ENCODE peak calls at places on chromosome 6, in seven cellular contexts. One of them, this sample, is unnamed.
A peak's percentile ranks its signal among the peaks of the same experiment; 100 is the strongest.

GRCh38 chr6:164911151-164911550 is 398.3 kb downstream of the C6orf118 start:
- DNase-seq in SK-N-SH: no peak
- DNase-seq in sciatic nerve: no peak
- DNase-seq in NCI-H2107: no peak
- DNase-seq in T-helper 9 cell: no peak
- DNase-seq in nucleus accumbens: no peak
- DNase-seq in activated T-helper 1 cell treated with anti-CD3 and anti-CD28 coated beads, Interleukin-2, amount 50 U/mL, for 16 hours: no peak
- DNase-seq in this sample: no peak

GRCh38 chr6:75296811-75297779 is 12.5 kb upstream of the TMEM30A start:
- DNase-seq in T-helper 9 cell: no peak
- DNase-seq in nucleus accumbens: no peak
- DNase-seq in sciatic nerve: no peak
- DNase-seq in SK-N-SH: peak; percentile 33
- DNase-seq in NCI-H2107: peak; percentile 32
- DNase-seq in activated T-helper 1 cell treated with anti-CD3 and anti-CD28 coated beads, Interleukin-2, amount 50 U/mL, for 16 hours: no peak
- DNase-seq in this sample: no peak

GRCh38 chr6:4817551-4817950 is 41.3 kb downstream of the CDYL start:
- DNase-seq in SK-N-SH: no peak
- DNase-seq in activated T-helper 1 cell treated with anti-CD3 and anti-CD28 coated beads, Interleukin-2, amount 50 U/mL, for 16 hours: no peak
- DNase-seq in sciatic nerve: no peak
- DNase-seq in nucleus accumbens: no peak
- DNase-seq in NCI-H2107: no peak
- DNase-seq in T-helper 9 cell: no peak
- DNase-seq in this sample: no peak

GRCh38 chr6:16681260-16681873 is 79.9 kb downstream of the ATXN1 start:
- DNase-seq in SK-N-SH: no peak
- DNase-seq in nucleus accumbens: no peak
- DNase-seq in NCI-H2107: no peak
- DNase-seq in T-helper 9 cell: no peak
- DNase-seq in sciatic nerve: no peak
- DNase-seq in activated T-helper 1 cell treated with anti-CD3 and anti-CD28 coated beads, Interleukin-2, amount 50 U/mL, for 16 hours: no peak
- DNase-seq in this sample: no peak

GRCh38 chr6:83365931-83366330 is 64.9 kb downstream of the ME1 start:
- DNase-seq in activated T-helper 1 cell treated with anti-CD3 and anti-CD28 coated beads, Interleukin-2, amount 50 U/mL, for 16 hours: no peak
- DNase-seq in nucleus accumbens: no peak
- DNase-seq in T-helper 9 cell: no peak
- DNase-seq in SK-N-SH: no peak
- DNase-seq in sciatic nerve: no peak
- DNase-seq in NCI-H2107: no peak
- DNase-seq in this sample: no peak

GRCh38 chr6:119193707-119194106 is 115.2 kb upstream of the FAM184A start:
- DNase-seq in sciatic nerve: no peak
- DNase-seq in activated T-helper 1 cell treated with anti-CD3 and anti-CD28 coated beads, Interleukin-2, amount 50 U/mL, for 16 hours: no peak
- DNase-seq in SK-N-SH: peak; percentile 24
- DNase-seq in T-helper 9 cell: no peak
- DNase-seq in NCI-H2107: no peak
- DNase-seq in nucleus accumbens: no peak
- DNase-seq in this sample: no peak

GRCh38 chr6:168506460-168506859 is 65.5 kb downstream of the SMOC2 start:
- DNase-seq in SK-N-SH: no peak
- DNase-seq in T-helper 9 cell: no peak
- DNase-seq in NCI-H2107: no peak
- DNase-seq in nucleus accumbens: no peak
- DNase-seq in activated T-helper 1 cell treated with anti-CD3 and anti-CD28 coated beads, Interleukin-2, amount 50 U/mL, for 16 hours: no peak
- DNase-seq in sciatic nerve: no peak
- DNase-seq in this sample: no peak

GRCh38 chr6:11272491-11273192 is 40.2 kb upstream of the NEDD9 start:
- DNase-seq in activated T-helper 1 cell treated with anti-CD3 and anti-CD28 coated beads, Interleukin-2, amount 50 U/mL, for 16 hours: no peak
- DNase-seq in SK-N-SH: peak; percentile 43
- DNase-seq in nucleus accumbens: no peak
- DNase-seq in sciatic nerve: no peak
- DNase-seq in NCI-H2107: no peak
- DNase-seq in T-helper 9 cell: no peak
- DNase-seq in this sample: no peak

GRCh38 chr6:11224966-11225463 is 7.5 kb downstream of the NEDD9 start:
- DNase-seq in activated T-helper 1 cell treated with anti-CD3 and anti-CD28 coated beads, Interleukin-2, amount 50 U/mL, for 16 hours: no peak
- DNase-seq in SK-N-SH: no peak
- DNase-seq in NCI-H2107: no peak
- DNase-seq in sciatic nerve: no peak
- DNase-seq in nucleus accumbens: no peak
- DNase-seq in T-helper 9 cell: no peak
- DNase-seq in this sample: no peak

GRCh38 chr6:119566546-119567263 is 217.1 kb upstream of the MAN1A1 start:
- DNase-seq in activated T-helper 1 cell treated with anti-CD3 and anti-CD28 coated beads, Interleukin-2, amount 50 U/mL, for 16 hours: no peak
- DNase-seq in T-helper 9 cell: no peak
- DNase-seq in nucleus accumbens: no peak
- DNase-seq in sciatic nerve: no peak
- DNase-seq in SK-N-SH: no peak
- DNase-seq in NCI-H2107: no peak
- DNase-seq in this sample: no peak

GRCh38 chr6:3801960-3802359 is 47.2 kb upstream of the FAM50B start:
- DNase-seq in nucleus accumbens: no peak
- DNase-seq in NCI-H2107: no peak
- DNase-seq in activated T-helper 1 cell treated with anti-CD3 and anti-CD28 coated beads, Interleukin-2, amount 50 U/mL, for 16 hours: no peak
- DNase-seq in T-helper 9 cell: no peak
- DNase-seq in SK-N-SH: no peak
- DNase-seq in sciatic nerve: no peak
- DNase-seq in this sample: no peak

GRCh38 chr6:8203337-8203736 is 101.0 kb upstream of the EEF1E1 start:
- DNase-seq in T-helper 9 cell: no peak
- DNase-seq in NCI-H2107: no peak
- DNase-seq in activated T-helper 1 cell treated with anti-CD3 and anti-CD28 coated beads, Interleukin-2, amount 50 U/mL, for 16 hours: no peak
- DNase-seq in nucleus accumbens: no peak
- DNase-seq in SK-N-SH: no peak
- DNase-seq in sciatic nerve: no peak
- DNase-seq in this sample: no peak

GRCh38 chr6:138736640-138737039 is 36.9 kb upstream of the CCDC28A start:
- DNase-seq in activated T-helper 1 cell treated with anti-CD3 and anti-CD28 coated beads, Interleukin-2, amount 50 U/mL, for 16 hours: no peak
- DNase-seq in nucleus accumbens: no peak
- DNase-seq in sciatic nerve: no peak
- DNase-seq in NCI-H2107: no peak
- DNase-seq in T-helper 9 cell: no peak
- DNase-seq in SK-N-SH: no peak
- DNase-seq in this sample: no peak

GRCh38 chr6:136677344-136677743 is 114.9 kb downstream of the MAP3K5 start:
- DNase-seq in SK-N-SH: no peak
- DNase-seq in sciatic nerve: no peak
- DNase-seq in activated T-helper 1 cell treated with anti-CD3 and anti-CD28 coated beads, Interleukin-2, amount 50 U/mL, for 16 hours: no peak
- DNase-seq in NCI-H2107: no peak
- DNase-seq in T-helper 9 cell: no peak
- DNase-seq in nucleus accumbens: no peak
- DNase-seq in this sample: no peak

GRCh38 chr6:7173843-7174503 is 66.2 kb downstream of the RREB1 start:
- DNase-seq in SK-N-SH: no peak
- DNase-seq in NCI-H2107: no peak
- DNase-seq in sciatic nerve: no peak
- DNase-seq in T-helper 9 cell: no peak
- DNase-seq in nucleus accumbens: no peak
- DNase-seq in activated T-helper 1 cell treated with anti-CD3 and anti-CD28 coated beads, Interleukin-2, amount 50 U/mL, for 16 hours: no peak
- DNase-seq in this sample: no peak

GRCh38 chr6:159525445-159526031 is 167.5 kb downstream of the SOD2 start:
- DNase-seq in T-helper 9 cell: no peak
- DNase-seq in sciatic nerve: no peak
- DNase-seq in SK-N-SH: no peak
- DNase-seq in NCI-H2107: no peak
- DNase-seq in activated T-helper 1 cell treated with anti-CD3 and anti-CD28 coated beads, Interleukin-2, amount 50 U/mL, for 16 hours: no peak
- DNase-seq in nucleus accumbens: no peak
- DNase-seq in this sample: no peak

GRCh38 chr6:41939091-41939847 is 2.3 kb downstream of the CCND3 start:
- DNase-seq in NCI-H2107: no peak
- DNase-seq in T-helper 9 cell: no peak
- DNase-seq in activated T-helper 1 cell treated with anti-CD3 and anti-CD28 coated beads, Interleukin-2, amount 50 U/mL, for 16 hours: no peak
- DNase-seq in sciatic nerve: peak; percentile 64
- DNase-seq in nucleus accumbens: peak; percentile 28
- DNase-seq in SK-N-SH: no peak
- DNase-seq in this sample: no peak

GRCh38 chr6:3743541-3743940 is 8.0 kb downstream of the PXDC1 start:
- DNase-seq in SK-N-SH: no peak
- DNase-seq in activated T-helper 1 cell treated with anti-CD3 and anti-CD28 coated beads, Interleukin-2, amount 50 U/mL, for 16 hours: no peak
- DNase-seq in nucleus accumbens: no peak
- DNase-seq in T-helper 9 cell: no peak
- DNase-seq in sciatic nerve: peak; percentile 60
- DNase-seq in NCI-H2107: no peak
- DNase-seq in this sample: no peak

GRCh38 chr6:101393291-101394251 is at the start of gene GRIK2:
- DNase-seq in nucleus accumbens: peak; percentile 33
- DNase-seq in SK-N-SH: peak; percentile 81
- DNase-seq in T-helper 9 cell: no peak
- DNase-seq in NCI-H2107: peak; percentile 14
- DNase-seq in sciatic nerve: peak; percentile 56
- DNase-seq in activated T-helper 1 cell treated with anti-CD3 and anti-CD28 coated beads, Interleukin-2, amount 50 U/mL, for 16 hours: no peak
- DNase-seq in this sample: no peak

This sample was measured in T-helper 17 cell.